ENCODE peak calls at places on chromosomes 2 and 18, in five cellular contexts. One of them, this sample, is unnamed.

GRCh38 chr2:2326053-2326452 is 5.0 kb downstream of the MYT1L start:
- DNase-seq in AG04450: no peak
- DNase-seq in WERI-Rb-1: no peak
- DNase-seq in cardiac muscle cell: no peak
- DNase-seq in pancreas: no peak
- DNase-seq in this sample: no peak

GRCh38 chr2:27202829-27203228 is 9.0 kb upstream of the ATRAID start:
- DNase-seq in AG04450: no peak
- DNase-seq in WERI-Rb-1: no peak
- DNase-seq in cardiac muscle cell: no peak
- DNase-seq in pancreas: no peak
- DNase-seq in this sample: no peak

GRCh38 chr2:112749755-112750559 is 14.5 kb downstream of the CKAP2L start:
- DNase-seq in AG04450: peak; percentile 52
- DNase-seq in WERI-Rb-1: peak; percentile 79
- DNase-seq in cardiac muscle cell: peak; percentile 72
- DNase-seq in pancreas: peak; percentile 76
- DNase-seq in this sample: peak; percentile 71

GRCh38 chr2:98736464-98736889 is 5.5 kb upstream of the MGAT4A start:
- DNase-seq in AG04450: no peak
- DNase-seq in WERI-Rb-1: no peak
- DNase-seq in cardiac muscle cell: no peak
- DNase-seq in pancreas: no peak
- DNase-seq in this sample: no peak

GRCh38 chr18:35609236-35609635 is 27.7 kb downstream of the GALNT1 start:
- DNase-seq in AG04450: no peak
- DNase-seq in WERI-Rb-1: no peak
- DNase-seq in cardiac muscle cell: no peak
- DNase-seq in pancreas: no peak
- DNase-seq in this sample: no peak

GRCh38 chr2:194126418-194126817 is 1530.6 kb upstream of the SLC39A10 start:
- DNase-seq in AG04450: no peak
- DNase-seq in WERI-Rb-1: no peak
- DNase-seq in cardiac muscle cell: no peak
- DNase-seq in pancreas: no peak
- DNase-seq in this sample: no peak

GRCh38 chr2:47201224-47201623 is 46.1 kb upstream of the STPG4 start:
- DNase-seq in AG04450: no peak
- DNase-seq in WERI-Rb-1: no peak
- DNase-seq in cardiac muscle cell: no peak
- DNase-seq in pancreas: no peak
- DNase-seq in this sample: no peak

GRCh38 chr2:162821176-162821575 is 17.4 kb downstream of the KCNH7 start:
- DNase-seq in AG04450: no peak
- DNase-seq in WERI-Rb-1: no peak
- DNase-seq in cardiac muscle cell: no peak
- DNase-seq in pancreas: no peak
- DNase-seq in this sample: no peak

GRCh38 chr2:231987088-231987788 is 25.7 kb downstream of the DIS3L2 start:
- DNase-seq in AG04450: no peak
- DNase-seq in WERI-Rb-1: no peak
- DNase-seq in cardiac muscle cell: no peak
- DNase-seq in pancreas: no peak
- DNase-seq in this sample: no peak

GRCh38 chr2:65392609-65393008 is 39.8 kb downstream of the SPRED2 start:
- DNase-seq in AG04450: no peak
- DNase-seq in WERI-Rb-1: no peak
- DNase-seq in cardiac muscle cell: no peak
- DNase-seq in pancreas: no peak
- DNase-seq in this sample: no peak

GRCh38 chr2:236089271-236090026 is 78.7 kb downstream of the GBX2 start:
- DNase-seq in AG04450: no peak
- DNase-seq in WERI-Rb-1: no peak
- DNase-seq in cardiac muscle cell: no peak
- DNase-seq in pancreas: no peak
- DNase-seq in this sample: no peak

GRCh38 chr2:151334082-151334815 is 23.1 kb upstream of the TNFAIP6 start:
- DNase-seq in AG04450: peak; percentile 79
- DNase-seq in WERI-Rb-1: no peak
- DNase-seq in cardiac muscle cell: no peak
- DNase-seq in pancreas: no peak
- DNase-seq in this sample: no peak

GRCh38 chr2:230873670-230874401 is 9.1 kb downstream of the ITM2C start:
- DNase-seq in AG04450: no peak
- DNase-seq in WERI-Rb-1: no peak
- DNase-seq in cardiac muscle cell: no peak
- DNase-seq in pancreas: peak; percentile 45
- DNase-seq in this sample: no peak

GRCh38 chr2:221443631-221444030 is 128.5 kb downstream of the EPHA4 start:
- DNase-seq in AG04450: no peak
- DNase-seq in WERI-Rb-1: no peak
- DNase-seq in cardiac muscle cell: no peak
- DNase-seq in pancreas: no peak
- DNase-seq in this sample: no peak

GRCh38 chr2:195322324-195322723 is 334.7 kb upstream of the SLC39A10 start:
- DNase-seq in AG04450: no peak
- DNase-seq in WERI-Rb-1: no peak
- DNase-seq in cardiac muscle cell: peak; percentile 38
- DNase-seq in pancreas: no peak
- DNase-seq in this sample: no peak

GRCh38 chr18:48405108-48405507 is 4.1 kb downstream of the ZBTB7C start:
- DNase-seq in AG04450: no peak
- DNase-seq in WERI-Rb-1: no peak
- DNase-seq in cardiac muscle cell: no peak
- DNase-seq in pancreas: no peak
- DNase-seq in this sample: no peak

DNA sequence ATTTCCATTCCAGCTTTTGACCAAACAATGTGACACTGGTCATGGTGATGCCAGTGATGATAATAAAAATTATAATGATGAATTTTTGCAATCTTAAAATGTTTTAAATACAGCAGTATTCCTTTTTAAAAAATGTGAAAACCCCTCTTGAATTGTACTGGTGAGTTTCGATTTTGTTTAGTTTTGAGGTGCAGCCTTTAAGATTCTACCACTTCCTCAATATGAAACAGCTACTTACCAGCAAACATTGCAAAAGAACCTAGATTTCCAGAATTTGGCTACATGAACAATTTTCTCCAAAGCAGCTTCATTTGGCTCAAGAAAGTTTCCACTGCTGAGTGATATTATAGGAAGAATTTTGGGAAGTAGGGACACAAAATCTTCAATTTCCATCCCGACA is 12.0 kb downstream of the TCF4 start:
- DNase-seq in AG04450: no peak
- DNase-seq in WERI-Rb-1: no peak
- DNase-seq in cardiac muscle cell: no peak
- DNase-seq in pancreas: no peak
- DNase-seq in this sample: no peak
- TF ChIP-seq CTCF in AG04450: no peak
- TF ChIP-seq CTCF in WERI-Rb-1: no peak
- TF ChIP-seq CTCF in cardiac muscle cell: no peak
- TF ChIP-seq CTCF in pancreas: no peak
- TF ChIP-seq CTCF in this sample: no peak

GRCh38 chr2:54109848-54110247 is 5.6 kb upstream of the ACYP2 start:
- DNase-seq in AG04450: no peak
- DNase-seq in WERI-Rb-1: no peak
- DNase-seq in cardiac muscle cell: no peak
- DNase-seq in pancreas: no peak
- DNase-seq in this sample: no peak

GRCh38 chr2:54103454-54104314 is 11.7 kb upstream of the ACYP2 start:
- DNase-seq in AG04450: no peak
- DNase-seq in WERI-Rb-1: no peak
- DNase-seq in cardiac muscle cell: peak; percentile 43
- DNase-seq in pancreas: no peak
- DNase-seq in this sample: peak; percentile 69

GRCh38 chr2:54107455-54107764 is 8.0 kb upstream of the ACYP2 start:
- DNase-seq in AG04450: no peak
- DNase-seq in WERI-Rb-1: no peak
- DNase-seq in cardiac muscle cell: no peak
- DNase-seq in pancreas: no peak
- DNase-seq in this sample: no peak

GRCh38 chr2:54106631-54107454 is 8.6 kb upstream of the ACYP2 start:
- DNase-seq in AG04450: no peak
- DNase-seq in WERI-Rb-1: peak; percentile 56
- DNase-seq in cardiac muscle cell: peak; percentile 50
- DNase-seq in pancreas: no peak
- DNase-seq in this sample: peak; percentile 40

GRCh38 chr2:54107903-54108615 is 7.4 kb upstream of the ACYP2 start:
- DNase-seq in AG04450: no peak
- DNase-seq in WERI-Rb-1: peak; percentile 51
- DNase-seq in cardiac muscle cell: no peak
- DNase-seq in pancreas: no peak
- DNase-seq in this sample: no peak
- TF ChIP-seq CTCF in AG04450: no peak
- TF ChIP-seq CTCF in WERI-Rb-1: no peak
- TF ChIP-seq CTCF in cardiac muscle cell: no peak
- TF ChIP-seq CTCF in pancreas: no peak
- TF ChIP-seq CTCF in this sample: no peak

DNA sequence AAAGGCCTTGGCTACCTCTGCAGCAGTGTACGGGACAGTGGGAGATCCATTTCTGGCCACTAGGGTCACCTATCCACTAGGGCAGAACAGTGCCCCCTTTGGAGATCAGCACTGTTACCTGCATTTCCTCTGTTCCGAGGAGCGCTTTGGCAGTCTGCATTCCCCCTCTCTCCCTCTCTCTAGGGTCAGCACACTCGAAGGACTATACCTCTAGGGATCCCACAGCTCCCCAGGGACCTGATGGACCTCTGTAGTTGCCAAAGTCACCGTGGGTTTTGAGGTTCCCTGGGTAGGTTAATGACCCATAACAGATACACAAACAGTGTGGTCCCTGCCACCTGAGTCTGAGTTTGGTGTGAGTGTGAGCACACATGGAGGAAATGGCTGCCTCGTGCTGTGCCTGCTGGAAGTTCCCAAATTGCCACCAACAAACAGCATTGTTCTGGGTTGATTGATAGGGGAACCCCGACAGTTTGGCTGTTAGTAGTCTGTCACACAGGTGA is 99.8 kb upstream of the VWC2L start:
- DNase-seq in AG04450: no peak
- DNase-seq in WERI-Rb-1: peak; percentile 19
- DNase-seq in cardiac muscle cell: no peak
- DNase-seq in pancreas: no peak
- DNase-seq in this sample: no peak
- TF ChIP-seq CTCF in AG04450: peak; percentile 11
- TF ChIP-seq CTCF in WERI-Rb-1: peak; percentile 83
- TF ChIP-seq CTCF in cardiac muscle cell: no peak
- TF ChIP-seq CTCF in pancreas: no peak
- TF ChIP-seq CTCF in this sample: no peak

DNA sequence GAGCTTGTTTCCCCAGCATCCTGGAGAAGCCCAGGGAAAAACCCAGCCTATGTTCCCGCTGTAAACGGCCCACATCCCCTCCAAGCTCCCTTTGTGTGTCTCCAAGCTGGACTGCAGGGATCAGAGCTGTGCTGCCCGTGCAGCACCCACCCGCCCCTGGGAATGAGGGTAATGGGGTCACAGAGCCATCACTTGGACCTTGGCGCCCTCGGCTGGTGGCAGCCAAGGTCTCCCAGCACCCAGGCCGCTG is 670 bp upstream of the INPP5D start:
- DNase-seq in AG04450: no peak
- DNase-seq in WERI-Rb-1: no peak
- DNase-seq in cardiac muscle cell: no peak
- DNase-seq in pancreas: no peak
- DNase-seq in this sample: no peak
- TF ChIP-seq CTCF in AG04450: no peak
- TF ChIP-seq CTCF in WERI-Rb-1: peak; percentile 28
- TF ChIP-seq CTCF in cardiac muscle cell: no peak
- TF ChIP-seq CTCF in pancreas: no peak
- TF ChIP-seq CTCF in this sample: no peak

GRCh38 chr18:51541230-51541629 is 343.7 kb upstream of the MEX3C start:
- DNase-seq in AG04450: no peak
- DNase-seq in WERI-Rb-1: no peak
- DNase-seq in cardiac muscle cell: no peak
- DNase-seq in pancreas: no peak
- DNase-seq in this sample: no peak

GRCh38 chr18:51531496-51531895 is 334.0 kb upstream of the MEX3C start:
- DNase-seq in AG04450: no peak
- DNase-seq in WERI-Rb-1: no peak
- DNase-seq in cardiac muscle cell: no peak
- DNase-seq in pancreas: no peak
- DNase-seq in this sample: no peak

GRCh38 chr18:51540562-51540961 is 343.1 kb upstream of the MEX3C start:
- DNase-seq in AG04450: no peak
- DNase-seq in WERI-Rb-1: no peak
- DNase-seq in cardiac muscle cell: no peak
- DNase-seq in pancreas: no peak
- DNase-seq in this sample: no peak

GRCh38 chr18:51537487-51537886 is 340.0 kb upstream of the MEX3C start:
- DNase-seq in AG04450: no peak
- DNase-seq in WERI-Rb-1: peak; percentile 80
- DNase-seq in cardiac muscle cell: peak; percentile 67
- DNase-seq in pancreas: no peak
- DNase-seq in this sample: peak; percentile 30
- TF ChIP-seq CTCF in AG04450: no peak
- TF ChIP-seq CTCF in WERI-Rb-1: peak; percentile 69
- TF ChIP-seq CTCF in cardiac muscle cell: peak; percentile 78
- TF ChIP-seq CTCF in pancreas: no peak
- TF ChIP-seq CTCF in this sample: no peak

GRCh38 chr2:73915437-73915993 is 11.2 kb upstream of the DGUOK start:
- DNase-seq in AG04450: no peak
- DNase-seq in WERI-Rb-1: no peak
- DNase-seq in cardiac muscle cell: no peak
- DNase-seq in pancreas: no peak
- DNase-seq in this sample: no peak

GRCh38 chr2:73917696-73918207 is 8.9 kb upstream of the DGUOK start:
- DNase-seq in AG04450: no peak
- DNase-seq in WERI-Rb-1: no peak
- DNase-seq in cardiac muscle cell: no peak
- DNase-seq in pancreas: no peak
- DNase-seq in this sample: no peak

GRCh38 chr2:73914667-73915066 is 12.0 kb upstream of the DGUOK start:
- DNase-seq in AG04450: no peak
- DNase-seq in WERI-Rb-1: no peak
- DNase-seq in cardiac muscle cell: no peak
- DNase-seq in pancreas: no peak
- DNase-seq in this sample: no peak

GRCh38 chr2:73917296-73917695 is 9.4 kb upstream of the DGUOK start:
- DNase-seq in AG04450: no peak
- DNase-seq in WERI-Rb-1: no peak
- DNase-seq in cardiac muscle cell: no peak
- DNase-seq in pancreas: no peak
- DNase-seq in this sample: no peak

GRCh38 chr2:73916666-73917065 is 10.0 kb upstream of the DGUOK start:
- DNase-seq in AG04450: no peak
- DNase-seq in WERI-Rb-1: no peak
- DNase-seq in cardiac muscle cell: no peak
- DNase-seq in pancreas: no peak
- DNase-seq in this sample: no peak
- TF ChIP-seq CTCF in AG04450: no peak
- TF ChIP-seq CTCF in WERI-Rb-1: no peak
- TF ChIP-seq CTCF in cardiac muscle cell: no peak
- TF ChIP-seq CTCF in pancreas: no peak
- TF ChIP-seq CTCF in this sample: no peak

DNA sequence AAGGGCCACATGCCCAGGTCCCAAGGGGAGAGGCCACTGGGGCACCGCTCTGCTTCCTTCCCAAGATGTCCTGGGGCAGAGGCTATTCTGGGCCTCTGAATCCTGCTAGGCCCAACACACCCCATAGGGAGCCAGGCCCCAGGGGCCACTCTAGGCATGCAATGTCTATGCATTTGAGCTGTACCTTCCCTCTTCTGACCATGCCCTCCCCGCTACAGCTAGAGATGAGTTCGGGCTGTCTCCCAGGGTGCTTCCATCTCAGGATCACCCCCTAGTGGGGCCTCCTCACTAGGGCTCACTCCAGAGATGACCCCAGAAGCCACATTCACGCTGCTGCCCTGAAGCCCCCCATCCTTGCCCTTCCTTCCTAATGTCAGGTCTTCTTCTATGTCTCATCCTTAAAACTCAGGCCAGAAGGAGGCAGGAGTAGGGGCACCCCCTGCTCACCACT is 54.4 kb downstream of the TNS1 start:
- DNase-seq in AG04450: no peak
- DNase-seq in WERI-Rb-1: no peak
- DNase-seq in cardiac muscle cell: no peak
- DNase-seq in pancreas: no peak
- DNase-seq in this sample: peak; percentile 2
- TF ChIP-seq CTCF in AG04450: no peak
- TF ChIP-seq CTCF in WERI-Rb-1: no peak
- TF ChIP-seq CTCF in cardiac muscle cell: no peak
- TF ChIP-seq CTCF in pancreas: no peak
- TF ChIP-seq CTCF in this sample: no peak

This sample was measured in thyroid gland.